ENCODE peak calls at places on chromosome 20, in six cellular contexts. One of them, this sample, is unnamed.
A peak's percentile ranks its signal among the peaks of the same experiment; 100 is the strongest.

GRCh38 chr20:1946762-1947534 is 46.9 kb downstream of the PDYN start:
- DNase-seq in SK-N-MC: no peak
- DNase-seq in fibroblast of lung: peak; percentile 35
- DNase-seq in body of pancreas: peak; percentile 42
- DNase-seq in heart left ventricle: no peak
- DNase-seq in CD8-positive, alpha-beta memory T cell: no peak
- DNase-seq in this sample: peak; percentile 25

GRCh38 chr20:58626076-58626475 is 25.0 kb upstream of the STX16 start:
- DNase-seq in heart left ventricle: no peak
- DNase-seq in fibroblast of lung: no peak
- DNase-seq in CD8-positive, alpha-beta memory T cell: no peak
- DNase-seq in SK-N-MC: no peak
- DNase-seq in body of pancreas: no peak
- DNase-seq in this sample: no peak

GRCh38 chr20:44145131-44145770 is 41.7 kb downstream of the JPH2 start:
- DNase-seq in body of pancreas: no peak
- DNase-seq in heart left ventricle: no peak
- DNase-seq in SK-N-MC: no peak
- DNase-seq in fibroblast of lung: peak; percentile 37
- DNase-seq in CD8-positive, alpha-beta memory T cell: no peak
- DNase-seq in this sample: no peak

GRCh38 chr20:60138263-60139127 is 180.3 kb downstream of the CDH26 start:
- DNase-seq in SK-N-MC: no peak
- DNase-seq in body of pancreas: peak; percentile 48
- DNase-seq in heart left ventricle: no peak
- DNase-seq in fibroblast of lung: peak; percentile 27
- DNase-seq in CD8-positive, alpha-beta memory T cell: no peak
- DNase-seq in this sample: no peak

GRCh38 chr20:39429716-39430115 is 467.6 kb downstream of the DHX35 start:
- DNase-seq in body of pancreas: no peak
- DNase-seq in SK-N-MC: no peak
- DNase-seq in CD8-positive, alpha-beta memory T cell: no peak
- DNase-seq in fibroblast of lung: no peak
- DNase-seq in heart left ventricle: no peak
- DNase-seq in this sample: peak; percentile 45

GRCh38 chr20:768426-768978 is at the start of gene SLC52A3:
- DNase-seq in body of pancreas: peak; percentile 68
- DNase-seq in fibroblast of lung: no peak
- DNase-seq in heart left ventricle: peak; percentile 68
- DNase-seq in SK-N-MC: no peak
- DNase-seq in CD8-positive, alpha-beta memory T cell: no peak
- DNase-seq in this sample: peak; percentile 99

GRCh38 chr20:24773751-24774201 is 175.3 kb upstream of the CST7 start:
- DNase-seq in body of pancreas: no peak
- DNase-seq in heart left ventricle: no peak
- DNase-seq in CD8-positive, alpha-beta memory T cell: no peak
- DNase-seq in SK-N-MC: no peak
- DNase-seq in fibroblast of lung: peak; percentile 98
- DNase-seq in this sample: no peak

GRCh38 chr20:1225729-1226313 is at the start of gene RAD21L1:
- DNase-seq in CD8-positive, alpha-beta memory T cell: peak; percentile 81
- DNase-seq in body of pancreas: peak; percentile 86
- DNase-seq in heart left ventricle: peak; percentile 83
- DNase-seq in fibroblast of lung: peak; percentile 67
- DNase-seq in SK-N-MC: no peak
- DNase-seq in this sample: peak; percentile 81

GRCh38 chr20:44115762-44116644 is 71.0 kb downstream of the JPH2 start:
- DNase-seq in SK-N-MC: no peak
- DNase-seq in heart left ventricle: no peak
- DNase-seq in CD8-positive, alpha-beta memory T cell: no peak
- DNase-seq in fibroblast of lung: no peak
- DNase-seq in body of pancreas: no peak
- DNase-seq in this sample: no peak

GRCh38 chr20:43355610-43356009 is 102.1 kb upstream of the SRSF6 start:
- DNase-seq in body of pancreas: no peak
- DNase-seq in fibroblast of lung: no peak
- DNase-seq in CD8-positive, alpha-beta memory T cell: no peak
- DNase-seq in SK-N-MC: no peak
- DNase-seq in heart left ventricle: no peak
- DNase-seq in this sample: no peak

GRCh38 chr20:41177636-41178035 is 40.3 kb downstream of the PLCG1 start:
- DNase-seq in body of pancreas: no peak
- DNase-seq in CD8-positive, alpha-beta memory T cell: no peak
- DNase-seq in SK-N-MC: no peak
- DNase-seq in fibroblast of lung: peak; percentile 94
- DNase-seq in heart left ventricle: peak; percentile 75
- DNase-seq in this sample: no peak

GRCh38 chr20:33826270-33826897 is 15.2 kb downstream of the CHMP4B start:
- DNase-seq in CD8-positive, alpha-beta memory T cell: no peak
- DNase-seq in heart left ventricle: no peak
- DNase-seq in body of pancreas: peak; percentile 45
- DNase-seq in fibroblast of lung: no peak
- DNase-seq in SK-N-MC: no peak
- DNase-seq in this sample: no peak

GRCh38 chr20:48846516-48847492 is 19.0 kb upstream of the PREX1 start:
- DNase-seq in SK-N-MC: no peak
- DNase-seq in heart left ventricle: no peak
- DNase-seq in CD8-positive, alpha-beta memory T cell: no peak
- DNase-seq in body of pancreas: no peak
- DNase-seq in fibroblast of lung: peak; percentile 25
- DNase-seq in this sample: no peak

GRCh38 chr20:61449057-61449456 is 197.0 kb downstream of the CDH4 start:
- DNase-seq in body of pancreas: no peak
- DNase-seq in heart left ventricle: no peak
- DNase-seq in fibroblast of lung: no peak
- DNase-seq in CD8-positive, alpha-beta memory T cell: no peak
- DNase-seq in SK-N-MC: no peak
- DNase-seq in this sample: no peak

GRCh38 chr20:61879303-61879620 is 186.4 kb downstream of the TAF4 start:
- DNase-seq in fibroblast of lung: no peak
- DNase-seq in heart left ventricle: no peak
- DNase-seq in SK-N-MC: no peak
- DNase-seq in CD8-positive, alpha-beta memory T cell: no peak
- DNase-seq in body of pancreas: no peak
- DNase-seq in this sample: no peak

GRCh38 chr20:3071610-3072529 is at the start of gene OXT:
- DNase-seq in CD8-positive, alpha-beta memory T cell: peak; percentile 77
- DNase-seq in SK-N-MC: no peak
- DNase-seq in body of pancreas: peak; percentile 35
- DNase-seq in heart left ventricle: peak; percentile 51
- DNase-seq in fibroblast of lung: peak; percentile 18
- DNase-seq in this sample: peak; percentile 54

GRCh38 chr20:18527836-18528235 is 20.1 kb downstream of the SEC23B start:
- DNase-seq in SK-N-MC: no peak
- DNase-seq in heart left ventricle: no peak
- DNase-seq in body of pancreas: no peak
- DNase-seq in fibroblast of lung: peak; percentile 60
- DNase-seq in CD8-positive, alpha-beta memory T cell: no peak
- DNase-seq in this sample: no peak

GRCh38 chr20:62409935-62410741 is 3.1 kb upstream of the CABLES2 start:
- DNase-seq in CD8-positive, alpha-beta memory T cell: peak; percentile 56
- DNase-seq in body of pancreas: peak; percentile 89
- DNase-seq in SK-N-MC: no peak
- DNase-seq in heart left ventricle: no peak
- DNase-seq in fibroblast of lung: peak; percentile 16
- DNase-seq in this sample: peak; percentile 83

GRCh38 chr20:15235799-15236198 is 898.4 kb upstream of the FLRT3 start:
- DNase-seq in fibroblast of lung: no peak
- DNase-seq in heart left ventricle: no peak
- DNase-seq in body of pancreas: no peak
- DNase-seq in SK-N-MC: no peak
- DNase-seq in CD8-positive, alpha-beta memory T cell: no peak
- DNase-seq in this sample: no peak

GRCh38 chr20:40897177-40897700 is 131.4 kb upstream of the TOP1 start:
- DNase-seq in body of pancreas: no peak
- DNase-seq in fibroblast of lung: no peak
- DNase-seq in heart left ventricle: no peak
- DNase-seq in SK-N-MC: peak; percentile 45
- DNase-seq in CD8-positive, alpha-beta memory T cell: no peak
- DNase-seq in this sample: no peak

GRCh38 chr20:38217791-38218565 is 42.6 kb downstream of the KIAA1755 start:
- DNase-seq in body of pancreas: peak; percentile 28
- DNase-seq in SK-N-MC: no peak
- DNase-seq in CD8-positive, alpha-beta memory T cell: no peak
- DNase-seq in fibroblast of lung: peak; percentile 97
- DNase-seq in heart left ventricle: peak; percentile 63
- DNase-seq in this sample: no peak

GRCh38 chr20:58661298-58662141 is 10.4 kb downstream of the STX16 start:
- DNase-seq in heart left ventricle: no peak
- DNase-seq in CD8-positive, alpha-beta memory T cell: peak; percentile 55
- DNase-seq in fibroblast of lung: no peak
- DNase-seq in body of pancreas: no peak
- DNase-seq in SK-N-MC: no peak
- DNase-seq in this sample: no peak

GRCh38 chr20:35280523-35280922 is 2.6 kb upstream of the MMP24OS start:
- DNase-seq in heart left ventricle: no peak
- DNase-seq in fibroblast of lung: no peak
- DNase-seq in CD8-positive, alpha-beta memory T cell: no peak
- DNase-seq in SK-N-MC: no peak
- DNase-seq in body of pancreas: no peak
- DNase-seq in this sample: no peak

GRCh38 chr20:859661-860294 is 26.3 kb downstream of the FAM110A start:
- DNase-seq in CD8-positive, alpha-beta memory T cell: no peak
- DNase-seq in body of pancreas: no peak
- DNase-seq in SK-N-MC: no peak
- DNase-seq in fibroblast of lung: no peak
- DNase-seq in heart left ventricle: no peak
- DNase-seq in this sample: no peak

GRCh38 chr20:2626853-2627541 is 25.4 kb upstream of the NOP56 start:
- DNase-seq in CD8-positive, alpha-beta memory T cell: no peak
- DNase-seq in heart left ventricle: no peak
- DNase-seq in SK-N-MC: peak; percentile 26
- DNase-seq in body of pancreas: no peak
- DNase-seq in fibroblast of lung: peak; percentile 73
- DNase-seq in this sample: peak; percentile 93

GRCh38 chr20:8401491-8401890 is 269.4 kb downstream of the PLCB1 start:
- DNase-seq in body of pancreas: no peak
- DNase-seq in CD8-positive, alpha-beta memory T cell: no peak
- DNase-seq in SK-N-MC: no peak
- DNase-seq in fibroblast of lung: no peak
- DNase-seq in heart left ventricle: no peak
- DNase-seq in this sample: no peak

GRCh38 chr20:8402798-8403197 is 270.7 kb downstream of the PLCB1 start:
- DNase-seq in body of pancreas: no peak
- DNase-seq in SK-N-MC: no peak
- DNase-seq in CD8-positive, alpha-beta memory T cell: no peak
- DNase-seq in fibroblast of lung: no peak
- DNase-seq in heart left ventricle: no peak
- DNase-seq in this sample: no peak

GRCh38 chr20:8408587-8409307 is 276.7 kb downstream of the PLCB1 start:
- DNase-seq in body of pancreas: no peak
- DNase-seq in heart left ventricle: no peak
- DNase-seq in SK-N-MC: no peak
- DNase-seq in fibroblast of lung: no peak
- DNase-seq in CD8-positive, alpha-beta memory T cell: no peak
- DNase-seq in this sample: no peak

GRCh38 chr20:8404912-8405635 is 273.0 kb downstream of the PLCB1 start:
- DNase-seq in SK-N-MC: no peak
- DNase-seq in fibroblast of lung: no peak
- DNase-seq in CD8-positive, alpha-beta memory T cell: no peak
- DNase-seq in heart left ventricle: no peak
- DNase-seq in body of pancreas: no peak
- DNase-seq in this sample: no peak

GRCh38 chr20:8406394-8406793 is 274.3 kb downstream of the PLCB1 start:
- DNase-seq in heart left ventricle: no peak
- DNase-seq in CD8-positive, alpha-beta memory T cell: no peak
- DNase-seq in body of pancreas: no peak
- DNase-seq in SK-N-MC: no peak
- DNase-seq in fibroblast of lung: no peak
- DNase-seq in this sample: no peak
- H3K36me3 ChIP-seq in heart left ventricle: no peaks in the 10 kb centered on the region
- H3K36me3 ChIP-seq in CD8-positive, alpha-beta memory T cell: no peaks in the 10 kb centered on the region
- H3K36me3 ChIP-seq in body of pancreas: no peaks in the 10 kb centered on the region
- H3K36me3 ChIP-seq in SK-N-MC: no peaks in the 10 kb centered on the region
- H3K36me3 ChIP-seq in fibroblast of lung: no peaks in the 10 kb centered on the region
- H3K36me3 ChIP-seq in this sample: no peaks in the 10 kb centered on the region

GRCh38 chr20:50294164-50295088 is 103.8 kb downstream of the CEBPB start:
- DNase-seq in CD8-positive, alpha-beta memory T cell: no peak
- DNase-seq in fibroblast of lung: no peak
- DNase-seq in heart left ventricle: no peak
- DNase-seq in SK-N-MC: no peak
- DNase-seq in body of pancreas: no peak
- DNase-seq in this sample: no peak
- H3K27ac ChIP-seq in CD8-positive, alpha-beta memory T cell: no peak overlapping the region
- H3K27ac ChIP-seq in fibroblast of lung: peak overlapping the region; percentile 49
- H3K27ac ChIP-seq in heart left ventricle: peak overlapping the region; percentile 84
- H3K27ac ChIP-seq in SK-N-MC: no peak overlapping the region
- H3K27ac ChIP-seq in body of pancreas: no peak overlapping the region
- H3K27ac ChIP-seq in this sample: peak overlapping the region; percentile 38

DNA sequence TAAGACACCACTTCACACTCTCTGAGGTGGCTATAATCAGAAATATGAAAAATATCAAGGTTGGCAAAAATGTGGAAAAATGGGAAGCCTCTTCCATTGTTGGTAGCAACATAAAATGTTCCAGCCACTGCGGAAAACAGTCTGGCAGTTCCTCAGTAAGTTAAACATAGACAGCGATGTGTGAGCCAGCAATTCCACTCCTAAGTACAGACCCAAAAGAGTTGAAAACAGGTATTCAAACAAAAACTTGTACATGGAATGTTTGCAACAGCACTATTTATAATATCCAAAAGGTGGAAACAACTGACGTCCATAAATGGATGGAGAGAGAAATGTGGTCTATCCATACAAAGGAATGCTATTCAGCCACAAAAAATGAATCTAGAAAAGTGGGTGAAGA is 7.4 kb upstream of the PPDPF start:
- DNase-seq in body of pancreas: no peak
- DNase-seq in fibroblast of lung: no peak
- DNase-seq in SK-N-MC: no peak
- DNase-seq in heart left ventricle: no peak
- DNase-seq in CD8-positive, alpha-beta memory T cell: no peak
- DNase-seq in this sample: no peak
- H3K36me3 ChIP-seq in body of pancreas: no peaks in the 10 kb centered on the region
- H3K36me3 ChIP-seq in fibroblast of lung: no peaks in the 10 kb centered on the region
- H3K36me3 ChIP-seq in SK-N-MC: no peaks in the 10 kb centered on the region
- H3K36me3 ChIP-seq in heart left ventricle: no peaks in the 10 kb centered on the region
- H3K36me3 ChIP-seq in CD8-positive, alpha-beta memory T cell: no peaks in the 10 kb centered on the region
- H3K36me3 ChIP-seq in this sample: no peaks in the 10 kb centered on the region

DNA sequence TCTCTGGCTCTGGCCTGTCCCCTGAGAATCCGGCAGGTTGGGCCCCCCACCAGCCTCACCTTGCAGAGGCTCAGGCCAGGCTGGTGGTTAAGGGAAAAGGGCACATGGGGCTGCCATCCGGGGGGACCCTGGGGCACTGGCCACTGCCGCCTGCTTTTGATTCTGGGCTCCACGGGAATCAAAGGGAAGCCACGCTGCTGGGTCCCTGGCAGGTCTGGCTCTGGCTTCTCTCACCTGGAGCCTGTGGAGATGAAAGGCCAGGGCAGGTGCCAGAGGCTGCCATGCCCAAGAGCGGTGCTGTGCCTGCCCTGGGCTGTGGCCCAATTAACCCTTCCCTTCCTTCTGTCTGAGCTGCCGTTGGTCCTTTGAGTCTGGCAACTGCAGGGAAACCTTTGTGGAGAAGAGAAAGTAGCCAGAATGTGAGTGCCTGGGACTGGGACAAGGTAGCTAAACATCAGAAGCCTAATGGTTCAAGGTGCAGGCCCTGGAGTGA is 9.4 kb upstream of the CDH22 start:
- DNase-seq in heart left ventricle: no peak
- DNase-seq in body of pancreas: peak; percentile 47
- DNase-seq in fibroblast of lung: no peak
- DNase-seq in CD8-positive, alpha-beta memory T cell: no peak
- DNase-seq in SK-N-MC: no peak
- DNase-seq in this sample: no peak
- H3K27ac ChIP-seq in heart left ventricle: no peak overlapping the region
- H3K27ac ChIP-seq in body of pancreas: no peak overlapping the region
- H3K27ac ChIP-seq in fibroblast of lung: no peak overlapping the region
- H3K27ac ChIP-seq in CD8-positive, alpha-beta memory T cell: no peak overlapping the region
- H3K27ac ChIP-seq in SK-N-MC: no peak overlapping the region
- H3K27ac ChIP-seq in this sample: no peak overlapping the region